ENCODE peak calls at places on chromosomes 4 and X, in eight cellular contexts. D is heart left ventricle; E is ascending aorta; K is SK-N-MC; F is gastrocnemius medialis; S is left ventricle myocardium inferior; Q is naive thymus-derived CD4-positive, alpha-beta T cell; B is AG04450. X is an unnamed sample.

GRCh38 chr4:38902695-38903094 is 35.1 kb downstream of the FAM114A1 start:
- DNase-seq in F (no peak), S (no peak), Q (peak; percentile 60), D (no peak), E (no peak), B (no peak), K (no peak), X (no peak)

GRCh38 chrX:113675278-113675677 is 834.6 kb upstream of the AMOT start:
- DNase-seq in E (no peak), D (no peak), K (no peak), B (no peak), Q (no peak), F (no peak), S (no peak), X (no peak)

GRCh38 chr4:175412161-175412560 is 399.9 kb downstream of the GPM6A start:
- DNase-seq in B (no peak), F (no peak), S (no peak), D (no peak), E (no peak), Q (no peak), K (no peak), X (no peak)

GRCh38 chr4:78464265-78464664 is 87.3 kb upstream of the ANXA3 start:
- DNase-seq in B (no peak), F (no peak), S (no peak), E (no peak), D (no peak), K (no peak), Q (no peak), X (no peak)

GRCh38 chrX:21838937-21839333 is 482 bp upstream of the MBTPS2 start:
- DNase-seq in K (no peak), E (no peak), Q (no peak), S (no peak), B (no peak), F (no peak), D (no peak), X (no peak)

GRCh38 chrX:154818916-154819770 is 13.9 kb upstream of the MPP1 start:
- DNase-seq in F (no peak), E (no peak), K (no peak), Q (no peak), B (no peak), S (no peak), D (no peak), X (no peak)

GRCh38 chr4:112940364-112940763 is 109.1 kb upstream of the ANK2 start:
- DNase-seq in F (no peak), S (no peak), B (no peak), Q (no peak), D (no peak), K (no peak), E (no peak), X (no peak)

GRCh38 chr4:54717694-54718093 is 59.9 kb downstream of the KIT start:
- DNase-seq in D (no peak), F (no peak), E (no peak), K (no peak), B (no peak), S (no peak), Q (no peak), X (no peak)

DNA sequence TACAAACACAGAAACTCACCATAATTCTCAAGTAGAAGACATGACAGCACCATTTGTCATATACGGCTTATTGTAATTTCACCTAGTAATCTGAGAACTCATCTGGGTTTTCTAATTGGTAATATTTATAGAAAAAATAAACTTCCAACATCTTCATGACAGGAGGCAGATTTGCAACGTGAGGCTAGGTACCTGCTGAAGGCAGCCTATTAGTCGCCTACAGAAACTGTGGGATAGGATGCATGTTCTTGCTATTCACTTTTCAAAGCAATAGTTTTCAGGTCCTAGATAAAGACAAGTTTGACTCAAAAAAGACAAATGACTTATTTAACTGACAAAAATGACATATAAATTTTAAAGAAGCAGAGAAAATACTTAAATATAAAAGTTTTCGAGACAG is 2.9 kb downstream of the ZNF732 start:
- DNase-seq in E (no peak), S (no peak), B (no peak), D (no peak), F (no peak), Q (no peak), K (no peak), X (no peak)
- H3K9me3 ChIP-seq in E (no peaks in the 10 kb centered on the region), S (peaks cover 2% of the 10 kb centered on the region), B (peaks cover 24% of the 10 kb centered on the region), D (no peaks in the 10 kb centered on the region), F (no peaks in the 10 kb centered on the region), Q (no peaks in the 10 kb centered on the region), K (no peaks in the 10 kb centered on the region), X (no peaks in the 10 kb centered on the region)

GRCh38 chr4:15781427-15782095 is 3.4 kb downstream of the CD38 start:
- DNase-seq in E (no peak), Q (no peak), K (no peak), B (no peak), D (no peak), F (no peak), S (no peak), X (no peak)
- H3K9me3 ChIP-seq in E (no peaks in the 10 kb centered on the region), Q (no peaks in the 10 kb centered on the region), K (no peaks in the 10 kb centered on the region), B (peaks cover 2% of the 10 kb centered on the region), D (no peaks in the 10 kb centered on the region), F (no peaks in the 10 kb centered on the region), S (no peaks in the 10 kb centered on the region), X (no peaks in the 10 kb centered on the region)

GRCh38 chrX:148290041-148290440 is 210.4 kb upstream of the AFF2 start:
- DNase-seq in S (no peak), Q (no peak), F (no peak), K (no peak), E (no peak), D (no peak), B (no peak), X (no peak)

GRCh38 chrX:148290937-148291336 is 209.5 kb upstream of the AFF2 start:
- DNase-seq in S (no peak), B (no peak), F (no peak), E (no peak), K (no peak), D (no peak), Q (no peak), X (no peak)

GRCh38 chrX:148282504-148282903 is 217.9 kb upstream of the AFF2 start:
- DNase-seq in Q (peak; percentile 37), E (no peak), B (no peak), S (no peak), K (no peak), F (no peak), D (no peak), X (no peak)

DNA sequence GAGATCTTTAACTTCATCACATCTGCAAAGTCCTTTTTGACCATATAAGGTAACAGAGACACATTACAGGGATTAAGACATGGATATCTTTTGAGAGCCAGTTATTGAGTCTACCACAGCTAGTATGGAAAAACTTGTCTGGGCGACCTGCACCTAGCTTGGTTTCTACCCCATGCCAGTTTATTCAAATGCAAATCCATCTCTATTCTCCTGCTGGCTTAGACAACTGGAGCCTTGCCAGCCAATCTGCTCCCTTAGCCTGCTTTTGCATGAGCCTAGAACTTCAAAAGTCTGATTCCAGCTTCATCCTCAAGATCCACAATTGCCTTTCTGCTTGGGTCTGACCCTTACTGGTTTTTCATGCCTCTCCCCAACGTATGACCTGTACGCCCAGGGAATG is 212.0 kb upstream of the AFF2 start:
- DNase-seq in K (no peak), Q (no peak), S (no peak), B (no peak), D (no peak), F (no peak), E (no peak), X (no peak)
- H3K9me3 ChIP-seq in K (no peaks in the 10 kb centered on the region), Q (no peaks in the 10 kb centered on the region), S (no peaks in the 10 kb centered on the region), B (no peaks in the 10 kb centered on the region), D (no peaks in the 10 kb centered on the region), F (no peaks in the 10 kb centered on the region), E (no peaks in the 10 kb centered on the region), X (no peaks in the 10 kb centered on the region)

GRCh38 chr4:11132478-11132877 is 296.2 kb downstream of the HS3ST1 start:
- DNase-seq in Q (no peak), D (no peak), K (no peak), S (no peak), F (no peak), B (no peak), E (no peak), X (no peak)
- H3K9me3 ChIP-seq in Q (no peaks in the 10 kb centered on the region), D (no peaks in the 10 kb centered on the region), K (no peaks in the 10 kb centered on the region), S (peaks cover 9% of the 10 kb centered on the region), F (no peaks in the 10 kb centered on the region), B (no peaks in the 10 kb centered on the region), E (no peaks in the 10 kb centered on the region), X (no peaks in the 10 kb centered on the region)

DNA sequence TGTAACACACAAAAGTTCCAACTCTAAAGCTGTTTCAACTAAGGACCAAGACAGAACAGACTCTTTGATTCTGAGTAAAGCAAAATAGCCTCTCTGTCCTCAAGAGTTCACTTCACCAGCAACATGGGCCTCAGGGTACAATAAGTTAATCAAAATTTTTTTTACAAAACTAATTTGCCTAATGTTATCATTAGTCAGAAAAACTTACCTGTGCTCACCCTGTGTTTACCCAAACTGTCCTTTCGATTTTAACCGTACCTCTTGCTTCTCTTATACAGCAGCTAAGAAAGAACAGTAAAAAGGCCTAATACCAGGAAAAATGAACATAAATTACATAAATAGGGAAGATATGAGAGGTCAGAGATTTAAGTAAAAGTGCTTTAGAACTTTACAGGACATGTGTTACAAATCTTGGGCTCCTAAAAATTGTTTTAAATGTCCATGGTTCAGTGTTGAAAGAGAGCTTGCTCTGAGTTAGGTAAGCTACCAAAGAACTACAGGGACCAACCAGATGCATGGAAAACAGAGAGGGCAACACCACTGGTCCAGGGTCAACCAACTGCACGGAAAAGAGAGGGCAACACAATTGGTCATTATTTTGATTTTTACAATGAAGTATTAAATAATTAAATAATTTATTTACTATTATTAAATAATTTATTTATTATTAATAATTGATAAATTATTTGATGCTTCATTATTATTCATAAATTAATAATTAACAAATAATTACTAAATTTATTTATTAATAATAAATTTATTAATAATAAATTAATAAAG is 73.1 kb downstream of the FAT1 start:
- DNase-seq in F (no peak), E (no peak), S (no peak), K (no peak), B (no peak), Q (no peak), D (no peak), X (no peak)
- H3K9me3 ChIP-seq in F (no peaks in the 10 kb centered on the region), E (no peaks in the 10 kb centered on the region), S (no peaks in the 10 kb centered on the region), K (no peaks in the 10 kb centered on the region), B (no peaks in the 10 kb centered on the region), Q (no peaks in the 10 kb centered on the region), D (no peaks in the 10 kb centered on the region), X (peaks cover 2% of the 10 kb centered on the region)

GRCh38 chrX:6500717-6501116 is 34.2 kb downstream of the VCX3A start:
- DNase-seq in D (no peak), E (no peak), Q (no peak), S (no peak), K (no peak), F (no peak), B (no peak), X (no peak)
- H3K9me3 ChIP-seq in D (no peaks in the 10 kb centered on the region), E (no peaks in the 10 kb centered on the region), Q (no peaks in the 10 kb centered on the region), S (no peaks in the 10 kb centered on the region), K (no peaks in the 10 kb centered on the region), F (no peaks in the 10 kb centered on the region), B (no peaks in the 10 kb centered on the region), X (no peaks in the 10 kb centered on the region)

GRCh38 chrX:81729269-81729777 is 527.4 kb downstream of the SH3BGRL start:
- DNase-seq in B (no peak), F (no peak), Q (no peak), K (no peak), D (no peak), E (no peak), S (no peak), X (no peak)
- H3K9me3 ChIP-seq in B (no peaks in the 10 kb centered on the region), F (no peaks in the 10 kb centered on the region), Q (no peaks in the 10 kb centered on the region), K (no peaks in the 10 kb centered on the region), D (peaks cover 18% of the 10 kb centered on the region), E (peaks cover 4% of the 10 kb centered on the region), S (peaks cover 32% of the 10 kb centered on the region), X (no peaks in the 10 kb centered on the region)

DNA sequence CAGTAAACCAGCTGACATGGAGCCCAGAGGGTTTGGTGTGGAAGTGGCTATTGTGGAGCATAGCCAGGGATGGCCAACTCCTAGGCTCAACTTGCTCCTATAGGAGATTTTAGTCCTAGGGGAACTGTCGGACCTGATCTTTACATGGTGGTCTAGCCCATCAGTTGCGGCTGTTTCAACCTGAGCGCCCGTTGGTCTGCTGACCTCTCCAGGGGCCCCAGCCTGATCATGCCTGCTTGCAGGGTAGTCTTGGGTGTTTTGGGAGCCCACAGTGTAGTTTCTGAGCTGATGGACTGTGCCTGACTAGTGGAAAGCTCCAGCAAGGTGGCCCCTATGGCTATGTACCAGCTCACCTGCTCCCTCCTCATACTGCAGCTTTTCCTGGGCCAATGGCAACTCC is 597.0 kb downstream of the IQCM start:
- DNase-seq in S (no peak), K (no peak), F (no peak), Q (no peak), D (no peak), B (no peak), E (no peak), X (no peak)
- H3K9me3 ChIP-seq in S (peaks cover 47% of the 10 kb centered on the region), K (no peaks in the 10 kb centered on the region), F (no peaks in the 10 kb centered on the region), Q (no peaks in the 10 kb centered on the region), D (peaks cover 11% of the 10 kb centered on the region), B (no peaks in the 10 kb centered on the region), E (peaks cover 14% of the 10 kb centered on the region), X (no peaks in the 10 kb centered on the region)